ENCODE peak calls at places on chromosomes 2 and 18, in four cellular contexts. V is transverse colon, E is psoas muscle, Q is kidney. Z is an unnamed sample.

GRCh38 chr2:108579631-108580030 is 45.4 kb downstream of the LIMS1 start:
- DNase-seq in V (no peak), E (peak; percentile 50), Q (peak; percentile 77), Z (no peak)

GRCh38 chr2:223929575-223930001 is 15.5 kb downstream of the WDFY1 start:
- DNase-seq in V (no peak), E (no peak), Q (no peak), Z (no peak)

GRCh38 chr2:48900321-48901014 is 144.9 kb upstream of the LHCGR start:
- DNase-seq in V (no peak), E (no peak), Q (no peak), Z (no peak)

GRCh38 chr2:4937550-4937949 is 754.6 kb upstream of the SOX11 start:
- DNase-seq in V (no peak), E (no peak), Q (no peak), Z (no peak)

GRCh38 chr18:43396266-43396665 is 119.0 kb upstream of the SYT4 start:
- DNase-seq in V (no peak), E (no peak), Q (no peak), Z (no peak)

GRCh38 chr2:10900216-10901109 is 11.3 kb upstream of the KCNF1 start:
- DNase-seq in V (peak; percentile 62), E (no peak), Q (no peak), Z (no peak)

GRCh38 chr2:151363709-151364108 is 6.3 kb downstream of the TNFAIP6 start:
- DNase-seq in V (no peak), E (no peak), Q (no peak), Z (no peak)

GRCh38 chr2:13201924-13202323 is 485.2 kb downstream of the TRIB2 start:
- DNase-seq in V (no peak), E (no peak), Q (no peak), Z (no peak)

GRCh38 chr2:156192468-156192867 is 140.1 kb downstream of the NR4A2 start:
- DNase-seq in V (no peak), E (no peak), Q (no peak), Z (no peak)

GRCh38 chr2:64166637-64167420 is 22.6 kb upstream of the PELI1 start:
- DNase-seq in V (no peak), E (no peak), Q (no peak), Z (no peak)

GRCh38 chr2:235195921-235196320 is 244.1 kb downstream of the SH3BP4 start:
- DNase-seq in V (no peak), E (no peak), Q (no peak), Z (no peak)

GRCh38 chr18:58997811-58998337 is 133.2 kb downstream of the ZNF532 start:
- DNase-seq in V (no peak), E (no peak), Q (no peak), Z (no peak)

GRCh38 chr2:149125031-149125725 is 86.7 kb downstream of the LYPD6B start:
- DNase-seq in V (peak; percentile 52), E (no peak), Q (no peak), Z (no peak)

GRCh38 chr2:132950986-132951385 is 281.0 kb upstream of the LYPD1 start:
- DNase-seq in V (no peak), E (no peak), Q (no peak), Z (no peak)

GRCh38 chr2:120683081-120683480 is 52.6 kb upstream of the GLI2 start:
- DNase-seq in V (no peak), E (no peak), Q (no peak), Z (no peak)

GRCh38 chr18:13470555-13471494 is 252.3 kb downstream of the LDLRAD4 start:
- DNase-seq in V (peak; percentile 19), E (no peak), Q (no peak), Z (no peak)

GRCh38 chr2:134718956-134719814 is at the start of gene TMEM163:
- DNase-seq in V (no peak), E (peak; percentile 17), Q (no peak), Z (no peak)

GRCh38 chr2:152046940-152047339 is 51.9 kb downstream of the CACNB4 start:
- DNase-seq in V (no peak), E (no peak), Q (no peak), Z (no peak)

GRCh38 chr2:31238126-31238905 is 4.4 kb downstream of the EHD3 start:
- DNase-seq in V (no peak), E (no peak), Q (peak; percentile 68), Z (no peak)

GRCh38 chr2:219175928-219176817 is 552 bp downstream of the CNPPD1 start:
- DNase-seq in V (peak; percentile 74), E (peak; percentile 55), Q (peak; percentile 92), Z (no peak)

GRCh38 chr18:37660658-37661057 is 95.1 kb upstream of the CELF4 start:
- DNase-seq in V (no peak), E (no peak), Q (no peak), Z (no peak)

GRCh38 chr2:147428348-147428747 is 416.5 kb upstream of the ACVR2A start:
- DNase-seq in V (no peak), E (no peak), Q (no peak), Z (no peak)

GRCh38 chr2:200258881-200259576 is 47.5 kb upstream of the SPATS2L start:
- DNase-seq in V (no peak), E (no peak), Q (no peak), Z (no peak)

GRCh38 chr18:3970929-3971328 is 484.2 kb downstream of the DLGAP1 start:
- DNase-seq in V (no peak), E (no peak), Q (no peak), Z (no peak)

GRCh38 chr2:112749755-112750559 is 14.5 kb downstream of the CKAP2L start:
- DNase-seq in V (peak; percentile 81), E (peak; percentile 61), Q (peak; percentile 87), Z (no peak)

GRCh38 chr18:74857901-74858300 is 260.2 kb downstream of the ZNF407 start:
- DNase-seq in V (no peak), E (no peak), Q (no peak), Z (no peak)

GRCh38 chr2:218839430-218839829 is 7.8 kb upstream of the PRKAG3 start:
- DNase-seq in V (no peak), E (no peak), Q (no peak), Z (no peak)

GRCh38 chr18:13245481-13246000 is 27.0 kb downstream of the LDLRAD4 start:
- DNase-seq in V (peak; percentile 25), E (no peak), Q (no peak), Z (no peak)

GRCh38 chr2:122139739-122140138 is 384.3 kb downstream of the TSN start:
- DNase-seq in V (no peak), E (no peak), Q (no peak), Z (no peak)

GRCh38 chr2:122135353-122135947 is 380.0 kb downstream of the TSN start:
- DNase-seq in V (no peak), E (no peak), Q (no peak), Z (no peak)

GRCh38 chr2:122132292-122132691 is 376.8 kb downstream of the TSN start:
- DNase-seq in V (no peak), E (no peak), Q (no peak), Z (no peak)

GRCh38 chr2:122138561-122138960 is 383.1 kb downstream of the TSN start:
- DNase-seq in V (no peak), E (no peak), Q (no peak), Z (no peak)

DNA sequence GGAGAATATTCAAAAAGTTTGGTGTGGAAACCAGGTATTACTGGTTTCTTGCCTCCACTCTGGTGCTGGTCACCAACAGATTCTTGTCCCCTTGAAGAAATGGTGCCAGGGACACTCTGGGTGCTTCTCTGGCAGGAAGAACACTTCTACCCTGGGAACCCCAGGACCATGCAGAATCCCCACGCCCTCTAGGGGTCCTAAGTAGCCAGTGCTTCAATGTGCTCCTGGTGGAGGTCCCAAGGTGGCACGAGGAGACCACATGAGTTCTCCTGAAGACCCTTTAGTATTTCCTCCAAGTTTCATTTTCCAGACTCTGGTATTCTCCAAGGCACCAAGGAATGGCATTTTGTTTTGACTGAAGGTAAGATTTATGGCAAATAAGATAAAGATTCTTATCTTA is 380.6 kb downstream of the TSN start:
- DNase-seq in V (no peak), E (no peak), Q (no peak), Z (no peak)
- TF ChIP-seq CTCF in V (no peak), E (no peak), Q (peak; percentile 30), Z (peak; percentile 60)

DNA sequence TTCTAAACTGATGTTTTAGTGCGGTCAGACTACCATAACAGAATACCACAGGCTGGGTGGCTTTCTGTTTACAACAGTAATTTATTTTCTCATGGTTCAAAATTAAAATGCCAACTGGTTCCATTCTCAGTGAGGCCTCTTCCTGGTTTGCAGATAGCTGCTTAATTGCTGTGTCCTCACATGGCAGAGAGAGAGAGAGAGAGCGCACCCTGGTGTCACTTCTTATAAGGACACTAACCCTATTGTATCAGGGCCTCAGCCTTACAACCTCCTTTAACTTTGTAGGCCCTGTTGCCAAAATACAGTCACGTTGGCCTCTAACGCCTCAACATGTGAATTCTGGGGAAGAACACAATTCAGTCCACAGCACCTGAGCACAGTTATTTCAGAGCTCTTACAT is 37.5 kb upstream of the ZNF385B start:
- DNase-seq in V (peak; percentile 23), E (no peak), Q (no peak), Z (no peak)
- TF ChIP-seq CTCF in V (peak; percentile 29), E (no peak), Q (no peak), Z (peak; percentile 41)

GRCh38 chr18:62566199-62566598 is 43.4 kb downstream of the ZCCHC2 start:
- DNase-seq in V (peak; percentile 32), E (no peak), Q (no peak), Z (no peak)
- TF ChIP-seq CTCF in V (no peak), E (peak; percentile 45), Q (peak; percentile 30), Z (peak; percentile 59)

GRCh38 chr2:98191880-98192279 is 104.9 kb downstream of the VWA3B start:
- DNase-seq in V (no peak), E (no peak), Q (no peak), Z (no peak)

GRCh38 chr2:98187194-98187593 is 100.2 kb downstream of the VWA3B start:
- DNase-seq in V (no peak), E (no peak), Q (no peak), Z (no peak)

GRCh38 chr2:98185801-98186200 is 98.8 kb downstream of the VWA3B start:
- DNase-seq in V (no peak), E (no peak), Q (no peak), Z (no peak)

DNA sequence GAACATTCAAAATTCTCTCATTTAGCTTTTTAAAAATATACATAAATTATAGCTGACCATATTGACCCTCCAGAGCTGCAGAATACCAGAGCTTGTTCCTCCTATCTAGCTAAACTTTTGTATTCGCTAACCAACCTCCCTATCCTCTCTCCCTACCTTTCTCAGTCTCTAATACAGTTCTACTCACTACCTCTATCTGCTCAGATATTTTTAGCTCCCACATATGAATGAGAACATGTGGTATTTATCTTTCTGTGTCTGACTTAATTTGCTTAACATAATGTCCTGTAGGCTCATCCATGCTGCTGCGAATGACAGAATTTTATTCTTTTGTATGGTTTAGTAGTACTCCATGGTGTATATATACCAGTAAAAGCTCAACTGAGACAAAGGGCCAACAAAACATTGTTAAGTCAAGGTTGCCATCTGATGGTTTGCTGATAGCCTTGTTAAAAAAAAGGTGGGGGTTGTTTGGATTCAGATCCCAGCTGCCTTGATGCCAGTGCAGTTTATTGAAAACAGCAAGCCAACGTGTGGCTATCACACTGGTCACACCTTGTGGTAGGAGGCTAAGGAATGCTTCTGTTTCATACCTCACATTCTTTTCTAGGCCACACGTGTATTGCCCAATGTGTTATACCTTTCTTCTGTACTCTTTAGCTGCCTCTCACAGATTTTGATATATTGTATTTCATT is 101.5 kb downstream of the VWA3B start:
- DNase-seq in V (no peak), E (no peak), Q (no peak), Z (no peak)
- TF ChIP-seq CTCF in V (no peak), E (peak; percentile 15), Q (no peak), Z (no peak)

DNA sequence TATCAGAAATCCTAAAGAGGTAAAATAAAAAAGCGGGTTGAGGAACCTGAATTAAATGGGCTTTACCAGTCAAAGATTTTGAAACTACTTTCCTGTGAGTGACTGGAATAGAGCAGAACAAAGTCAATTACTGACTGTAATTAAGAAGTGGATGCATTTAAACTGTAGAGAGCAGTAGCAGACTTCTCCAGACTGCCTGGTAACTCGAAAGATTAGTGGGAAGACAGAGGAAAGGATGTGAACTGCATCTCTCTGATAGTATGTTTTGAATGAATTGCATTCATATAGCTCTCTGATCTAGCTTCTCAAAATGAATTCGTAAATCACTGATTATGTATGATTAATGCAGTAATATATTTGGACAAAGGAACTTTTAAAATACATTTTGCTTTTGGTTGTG is 303.9 kb downstream of the ARHGAP15 start:
- DNase-seq in V (no peak), E (no peak), Q (no peak), Z (no peak)
- TF ChIP-seq CTCF in V (no peak), E (no peak), Q (no peak), Z (peak; percentile 51)